ENCODE peak calls at places on chromosomes 6 and 20, in six cellular contexts. One of them, this sample, is unnamed. For H3K9me3 and H3K27me3, the result is how much of the 10 kb centered on the place peaks cover.

GRCh38 chr6:119985952-119986736 is 636.6 kb upstream of the MAN1A1 start:
- DNase-seq in Panc1: no peak
- DNase-seq in cardiac muscle cell: no peak
- DNase-seq in naive thymus-derived CD4-positive, alpha-beta T cell: no peak
- DNase-seq in prostate gland: no peak
- DNase-seq in breast epithelium: no peak
- DNase-seq in this sample: no peak

GRCh38 chr6:15389759-15390723 is 144.2 kb downstream of the JARID2 start:
- DNase-seq in Panc1: peak
- DNase-seq in cardiac muscle cell: peak
- DNase-seq in naive thymus-derived CD4-positive, alpha-beta T cell: no peak
- DNase-seq in prostate gland: no peak
- DNase-seq in breast epithelium: no peak
- DNase-seq in this sample: no peak

GRCh38 chr6:135540207-135540877 is 42.8 kb upstream of the AHI1 start:
- DNase-seq in Panc1: no peak
- DNase-seq in cardiac muscle cell: peak
- DNase-seq in naive thymus-derived CD4-positive, alpha-beta T cell: no peak
- DNase-seq in prostate gland: peak
- DNase-seq in breast epithelium: no peak
- DNase-seq in this sample: no peak

GRCh38 chr6:128500017-128500416 is 20.4 kb downstream of the PTPRK start:
- DNase-seq in Panc1: no peak
- DNase-seq in cardiac muscle cell: no peak
- DNase-seq in naive thymus-derived CD4-positive, alpha-beta T cell: no peak
- DNase-seq in prostate gland: no peak
- DNase-seq in breast epithelium: no peak
- DNase-seq in this sample: no peak

GRCh38 chr6:29628419-29629281 is 4.3 kb downstream of the GABBR1 start:
- DNase-seq in Panc1: peak
- DNase-seq in cardiac muscle cell: peak
- DNase-seq in naive thymus-derived CD4-positive, alpha-beta T cell: peak
- DNase-seq in prostate gland: peak
- DNase-seq in breast epithelium: peak
- DNase-seq in this sample: peak

GRCh38 chr20:6783752-6784725 is 16.6 kb downstream of the BMP2 start:
- DNase-seq in Panc1: no peak
- DNase-seq in cardiac muscle cell: no peak
- DNase-seq in naive thymus-derived CD4-positive, alpha-beta T cell: no peak
- DNase-seq in prostate gland: no peak
- DNase-seq in breast epithelium: no peak
- DNase-seq in this sample: no peak

GRCh38 chr20:20497242-20497985 is 129.5 kb downstream of the INSM1 start:
- DNase-seq in Panc1: no peak
- DNase-seq in cardiac muscle cell: no peak
- DNase-seq in naive thymus-derived CD4-positive, alpha-beta T cell: no peak
- DNase-seq in prostate gland: no peak
- DNase-seq in breast epithelium: no peak
- DNase-seq in this sample: no peak

GRCh38 chr6:142013286-142013685 is 119.4 kb upstream of the GJE1 start:
- DNase-seq in Panc1: no peak
- DNase-seq in cardiac muscle cell: no peak
- DNase-seq in naive thymus-derived CD4-positive, alpha-beta T cell: no peak
- DNase-seq in prostate gland: no peak
- DNase-seq in breast epithelium: no peak
- DNase-seq in this sample: peak

GRCh38 chr20:56223352-56223751 is 25.2 kb upstream of the MC3R start:
- DNase-seq in Panc1: no peak
- DNase-seq in cardiac muscle cell: no peak
- DNase-seq in naive thymus-derived CD4-positive, alpha-beta T cell: no peak
- DNase-seq in prostate gland: peak
- DNase-seq in breast epithelium: no peak
- DNase-seq in this sample: peak

GRCh38 chr6:113672691-113673149 is 184.4 kb upstream of the MARCKS start:
- DNase-seq in Panc1: no peak
- DNase-seq in cardiac muscle cell: no peak
- DNase-seq in naive thymus-derived CD4-positive, alpha-beta T cell: no peak
- DNase-seq in prostate gland: no peak
- DNase-seq in breast epithelium: no peak
- DNase-seq in this sample: peak

GRCh38 chr6:24775520-24776058 is 852 bp downstream of the GMNN start:
- DNase-seq in Panc1: no peak
- DNase-seq in cardiac muscle cell: peak
- DNase-seq in naive thymus-derived CD4-positive, alpha-beta T cell: no peak
- DNase-seq in prostate gland: no peak
- DNase-seq in breast epithelium: no peak
- DNase-seq in this sample: no peak

GRCh38 chr6:47404436-47404835 is 73.2 kb upstream of the CD2AP start:
- DNase-seq in Panc1: no peak
- DNase-seq in cardiac muscle cell: no peak
- DNase-seq in naive thymus-derived CD4-positive, alpha-beta T cell: no peak
- DNase-seq in prostate gland: no peak
- DNase-seq in breast epithelium: no peak
- DNase-seq in this sample: no peak

GRCh38 chr6:24614648-24615047 is 31.3 kb downstream of the KIAA0319 start:
- DNase-seq in Panc1: no peak
- DNase-seq in cardiac muscle cell: no peak
- DNase-seq in naive thymus-derived CD4-positive, alpha-beta T cell: no peak
- DNase-seq in prostate gland: no peak
- DNase-seq in breast epithelium: no peak
- DNase-seq in this sample: no peak

GRCh38 chr6:72422126-72422680 is 199.7 kb upstream of the KCNQ5 start:
- DNase-seq in Panc1: no peak
- DNase-seq in cardiac muscle cell: no peak
- DNase-seq in naive thymus-derived CD4-positive, alpha-beta T cell: no peak
- DNase-seq in prostate gland: no peak
- DNase-seq in breast epithelium: no peak
- DNase-seq in this sample: peak

GRCh38 chr6:149024361-149024760 is 277.5 kb downstream of the UST start:
- DNase-seq in Panc1: no peak
- DNase-seq in cardiac muscle cell: no peak
- DNase-seq in naive thymus-derived CD4-positive, alpha-beta T cell: no peak
- DNase-seq in prostate gland: no peak
- DNase-seq in breast epithelium: no peak
- DNase-seq in this sample: no peak

GRCh38 chr20:44496976-44497375 is 21.3 kb downstream of the TTPAL start:
- DNase-seq in Panc1: peak
- DNase-seq in cardiac muscle cell: no peak
- DNase-seq in naive thymus-derived CD4-positive, alpha-beta T cell: no peak
- DNase-seq in prostate gland: no peak
- DNase-seq in breast epithelium: no peak
- DNase-seq in this sample: peak

GRCh38 chr20:16918366-16918765 is 170.2 kb downstream of the OTOR start:
- DNase-seq in Panc1: no peak
- DNase-seq in cardiac muscle cell: no peak
- DNase-seq in naive thymus-derived CD4-positive, alpha-beta T cell: no peak
- DNase-seq in prostate gland: no peak
- DNase-seq in breast epithelium: no peak
- DNase-seq in this sample: no peak

GRCh38 chr6:154410215-154410614 is 53.6 kb upstream of the IPCEF1 start:
- DNase-seq in Panc1: no peak
- DNase-seq in cardiac muscle cell: no peak
- DNase-seq in naive thymus-derived CD4-positive, alpha-beta T cell: no peak
- DNase-seq in prostate gland: no peak
- DNase-seq in breast epithelium: no peak
- DNase-seq in this sample: no peak

GRCh38 chr6:125906158-125906998 is 50.2 kb upstream of the HINT3 start:
- DNase-seq in Panc1: peak
- DNase-seq in cardiac muscle cell: peak
- DNase-seq in naive thymus-derived CD4-positive, alpha-beta T cell: no peak
- DNase-seq in prostate gland: no peak
- DNase-seq in breast epithelium: no peak
- DNase-seq in this sample: peak

GRCh38 chr6:35463292-35463691 is 4.9 kb upstream of the RPL10A start:
- DNase-seq in Panc1: no peak
- DNase-seq in cardiac muscle cell: no peak
- DNase-seq in naive thymus-derived CD4-positive, alpha-beta T cell: no peak
- DNase-seq in prostate gland: no peak
- DNase-seq in breast epithelium: no peak
- DNase-seq in this sample: no peak

GRCh38 chr20:39070484-39071231 is 108.5 kb downstream of the DHX35 start:
- DNase-seq in Panc1: no peak
- DNase-seq in cardiac muscle cell: no peak
- DNase-seq in naive thymus-derived CD4-positive, alpha-beta T cell: no peak
- DNase-seq in prostate gland: no peak
- DNase-seq in breast epithelium: no peak
- DNase-seq in this sample: peak

GRCh38 chr6:71544028-71544427 is 255.4 kb downstream of the OGFRL1 start:
- DNase-seq in Panc1: no peak
- DNase-seq in cardiac muscle cell: no peak
- DNase-seq in naive thymus-derived CD4-positive, alpha-beta T cell: no peak
- DNase-seq in prostate gland: no peak
- DNase-seq in breast epithelium: no peak
- DNase-seq in this sample: no peak

GRCh38 chr6:2448826-2449571 is 203.6 kb upstream of the GMDS start:
- DNase-seq in Panc1: peak
- DNase-seq in cardiac muscle cell: peak
- DNase-seq in naive thymus-derived CD4-positive, alpha-beta T cell: no peak
- DNase-seq in prostate gland: peak
- DNase-seq in breast epithelium: no peak
- DNase-seq in this sample: peak

GRCh38 chr20:22939181-22939580 is 95.9 kb upstream of the SSTR4 start:
- DNase-seq in Panc1: no peak
- DNase-seq in cardiac muscle cell: no peak
- DNase-seq in naive thymus-derived CD4-positive, alpha-beta T cell: no peak
- DNase-seq in prostate gland: no peak
- DNase-seq in breast epithelium: no peak
- DNase-seq in this sample: no peak

GRCh38 chr6:30002871-30003270 is 58.2 kb upstream of the POLR1H start:
- DNase-seq in Panc1: no peak
- DNase-seq in cardiac muscle cell: no peak
- DNase-seq in naive thymus-derived CD4-positive, alpha-beta T cell: no peak
- DNase-seq in prostate gland: no peak
- DNase-seq in breast epithelium: no peak
- DNase-seq in this sample: peak

GRCh38 chr6:32244946-32245398 is 21.1 kb upstream of the NOTCH4 start:
- DNase-seq in Panc1: no peak
- DNase-seq in cardiac muscle cell: peak
- DNase-seq in naive thymus-derived CD4-positive, alpha-beta T cell: peak
- DNase-seq in prostate gland: peak
- DNase-seq in breast epithelium: peak
- DNase-seq in this sample: peak
- H3K4me3 ChIP-seq in Panc1: no peak
- H3K4me3 ChIP-seq in cardiac muscle cell: no peak
- H3K4me3 ChIP-seq in naive thymus-derived CD4-positive, alpha-beta T cell: peak
- H3K4me3 ChIP-seq in prostate gland: no peak
- H3K4me3 ChIP-seq in breast epithelium: peak
- H3K4me3 ChIP-seq in this sample: no peak

DNA sequence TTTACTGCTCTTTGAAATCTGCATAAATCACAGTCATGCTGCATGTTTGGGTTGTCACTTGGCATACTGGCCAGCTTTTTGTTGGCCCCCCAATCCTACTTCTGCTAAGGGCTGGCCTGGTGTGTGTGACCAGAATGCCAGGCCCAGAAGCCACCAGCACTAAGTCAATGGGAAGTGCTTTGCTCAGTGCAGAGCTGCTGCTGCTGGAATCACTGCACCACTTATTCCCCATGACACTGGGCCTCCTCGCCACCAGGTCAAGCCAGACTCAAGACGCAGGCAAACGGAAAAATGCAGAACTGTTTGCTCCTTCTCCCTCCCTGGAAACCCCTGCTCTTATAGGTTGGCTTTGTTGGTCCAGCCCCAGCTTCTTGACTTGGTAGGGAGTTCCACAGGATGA is 121.9 kb downstream of the PHACTR3 start:
- DNase-seq in Panc1: no peak
- DNase-seq in cardiac muscle cell: no peak
- DNase-seq in naive thymus-derived CD4-positive, alpha-beta T cell: no peak
- DNase-seq in prostate gland: no peak
- DNase-seq in breast epithelium: no peak
- DNase-seq in this sample: no peak
- H3K9me3 ChIP-seq in Panc1: under half
- H3K9me3 ChIP-seq in cardiac muscle cell: under half
- H3K9me3 ChIP-seq in naive thymus-derived CD4-positive, alpha-beta T cell: under half
- H3K9me3 ChIP-seq in prostate gland: under half
- H3K9me3 ChIP-seq in breast epithelium: under half
- H3K9me3 ChIP-seq in this sample: under half

DNA sequence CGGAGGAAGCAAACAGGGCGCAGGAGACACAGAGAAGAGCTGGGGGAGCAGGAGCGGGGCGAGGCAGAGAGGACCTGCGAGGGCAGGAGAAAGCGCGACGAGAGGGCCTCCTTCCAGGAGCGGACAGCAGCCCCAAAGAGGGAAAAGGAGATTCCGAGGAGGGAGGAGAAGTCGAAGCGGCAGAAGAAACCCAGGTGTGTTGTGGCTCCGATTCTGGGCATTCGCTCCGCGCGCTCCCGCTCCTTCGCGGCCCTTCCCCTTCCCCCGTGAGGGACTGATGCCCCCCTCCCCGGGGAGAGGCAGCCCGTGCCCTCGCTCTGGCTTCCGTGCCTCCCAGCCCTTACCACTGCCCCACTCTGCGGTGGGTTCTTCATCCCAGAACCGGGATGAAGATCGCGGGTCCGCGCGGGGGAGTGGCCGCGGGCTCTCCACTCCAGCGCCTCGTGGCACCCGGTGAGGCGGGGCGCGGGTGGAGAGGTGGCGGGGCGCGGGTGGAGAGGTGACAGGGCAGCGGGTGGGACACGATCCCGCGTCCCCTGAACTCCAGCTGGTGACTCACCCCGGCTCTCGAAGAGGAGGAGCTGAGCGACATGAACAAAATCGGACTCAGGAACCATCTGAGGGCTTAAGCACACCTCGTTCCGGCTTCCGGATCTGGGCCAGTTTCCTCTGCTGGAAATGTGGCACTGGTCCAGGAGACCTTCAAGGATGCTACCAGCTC is 22.4 kb downstream of the TMC2 start:
- DNase-seq in Panc1: no peak
- DNase-seq in cardiac muscle cell: no peak
- DNase-seq in naive thymus-derived CD4-positive, alpha-beta T cell: no peak
- DNase-seq in prostate gland: no peak
- DNase-seq in breast epithelium: no peak
- DNase-seq in this sample: peak
- H3K27me3 ChIP-seq in Panc1: under half
- H3K27me3 ChIP-seq in cardiac muscle cell: half or more
- H3K27me3 ChIP-seq in naive thymus-derived CD4-positive, alpha-beta T cell: under half
- H3K27me3 ChIP-seq in prostate gland: under half
- H3K27me3 ChIP-seq in breast epithelium: under half
- H3K27me3 ChIP-seq in this sample: under half

GRCh38 chr6:163964778-163965177 is 550.3 kb downstream of the QKI start:
- DNase-seq in Panc1: no peak
- DNase-seq in cardiac muscle cell: no peak
- DNase-seq in naive thymus-derived CD4-positive, alpha-beta T cell: no peak
- DNase-seq in prostate gland: no peak
- DNase-seq in breast epithelium: no peak
- DNase-seq in this sample: no peak
- H3K4me3 ChIP-seq in Panc1: no peak
- H3K4me3 ChIP-seq in cardiac muscle cell: no peak
- H3K4me3 ChIP-seq in naive thymus-derived CD4-positive, alpha-beta T cell: no peak
- H3K4me3 ChIP-seq in prostate gland: no peak
- H3K4me3 ChIP-seq in breast epithelium: no peak
- H3K4me3 ChIP-seq in this sample: no peak